ENCODE peak calls at places on chromosomes 7 and 10, in eight cellular contexts. A is thoracic aorta, Q is neural progenitor cell, U is astrocyte, S is BJ, H is body of pancreas, E is adrenal gland, J is uterus. T is an unnamed sample. For H3K36me3, the result is how much of the 10 kb centered on the place peaks cover.

GRCh38 chr7:128217972-128218652 is 23.0 kb upstream of the LEP start:
- DNase-seq in A (no peak), Q (no peak), U (peak), S (no peak), H (no peak), E (no peak), J (no peak), T (no peak)

GRCh38 chr7:134069187-134069586 is 58.0 kb upstream of the LRGUK start:
- DNase-seq in A (no peak), Q (no peak), U (no peak), S (no peak), H (no peak), E (no peak), J (no peak), T (no peak)

GRCh38 chr10:95388072-95388471 is 97.3 kb upstream of the PDLIM1 start:
- DNase-seq in A (no peak), Q (no peak), U (no peak), S (no peak), H (no peak), E (no peak), J (no peak), T (no peak)

GRCh38 chr10:811379-811778 is 120.1 kb downstream of the LARP4B start:
- DNase-seq in A (no peak), Q (no peak), U (no peak), S (no peak), H (no peak), E (no peak), J (no peak), T (no peak)

GRCh38 chr10:34641147-34641912 is 173.8 kb downstream of the PARD3 start:
- DNase-seq in A (no peak), Q (no peak), U (no peak), S (no peak), H (no peak), E (no peak), J (no peak), T (no peak)

GRCh38 chr7:157519798-157520244 is 183.0 kb downstream of the DNAJB6 start:
- DNase-seq in A (no peak), Q (no peak), U (no peak), S (no peak), H (no peak), E (no peak), J (no peak), T (peak)

GRCh38 chr7:65287023-65287422 is 86.6 kb upstream of the ZNF92 start:
- DNase-seq in A (no peak), Q (no peak), U (peak), S (no peak), H (no peak), E (no peak), J (no peak), T (no peak)

GRCh38 chr10:620417-620816 is 69.1 kb downstream of the DIP2C start:
- DNase-seq in A (no peak), Q (no peak), U (no peak), S (no peak), H (no peak), E (no peak), J (no peak), T (no peak)

GRCh38 chr10:91883549-91884542 is 25.4 kb downstream of the FGFBP3 start:
- DNase-seq in A (peak), Q (peak), U (peak), S (no peak), H (peak), E (no peak), J (peak), T (peak)

GRCh38 chr7:40192036-40192435 is 57.2 kb downstream of the SUGCT start:
- DNase-seq in A (no peak), Q (no peak), U (peak), S (no peak), H (no peak), E (no peak), J (no peak), T (no peak)

GRCh38 chr7:151428393-151429231 is 11.3 kb downstream of the CRYGN start:
- DNase-seq in A (no peak), Q (peak), U (peak), S (peak), H (no peak), E (no peak), J (peak), T (peak)

GRCh38 chr7:79880312-79880711 is 254.3 kb upstream of the GNAI1 start:
- DNase-seq in A (no peak), Q (peak), U (no peak), S (no peak), H (no peak), E (no peak), J (no peak), T (no peak)

GRCh38 chr10:63819753-63820347 is 298.6 kb downstream of the REEP3 start:
- DNase-seq in A (peak), Q (peak), U (peak), S (peak), H (peak), E (peak), J (peak), T (peak)

GRCh38 chr10:68594405-68594804 is 34.3 kb downstream of the TET1 start:
- DNase-seq in A (no peak), Q (no peak), U (peak), S (peak), H (no peak), E (no peak), J (no peak), T (no peak)

GRCh38 chr10:42933454-42934340 is 143.2 kb upstream of the RET start:
- DNase-seq in A (no peak), Q (peak), U (no peak), S (no peak), H (peak), E (no peak), J (no peak), T (peak)

GRCh38 chr7:5232874-5233273 is 42.8 kb downstream of the WIPI2 start:
- DNase-seq in A (no peak), Q (peak), U (no peak), S (no peak), H (no peak), E (no peak), J (no peak), T (peak)

GRCh38 chr7:452230-452751 is 67.4 kb downstream of the PDGFA start:
- DNase-seq in A (no peak), Q (peak), U (peak), S (no peak), H (no peak), E (no peak), J (no peak), T (peak)

GRCh38 chr7:9698375-9698774 is 1265.0 kb downstream of the NXPH1 start:
- DNase-seq in A (no peak), Q (no peak), U (no peak), S (no peak), H (no peak), E (no peak), J (no peak), T (no peak)

GRCh38 chr7:134276951-134277350 is 39.8 kb downstream of the SLC35B4 start:
- DNase-seq in A (no peak), Q (no peak), U (no peak), S (no peak), H (no peak), E (no peak), J (no peak), T (no peak)

GRCh38 chr7:102823715-102824114 is 74.9 kb downstream of the FAM185A start:
- DNase-seq in A (no peak), Q (no peak), U (no peak), S (no peak), H (no peak), E (no peak), J (no peak), T (no peak)

GRCh38 chr10:79300711-79301110 is 46.6 kb upstream of the PPIF start:
- DNase-seq in A (no peak), Q (no peak), U (no peak), S (no peak), H (no peak), E (no peak), J (no peak), T (no peak)

GRCh38 chr10:79295593-79295992 is 51.7 kb upstream of the PPIF start:
- DNase-seq in A (no peak), Q (no peak), U (no peak), S (no peak), H (no peak), E (peak), J (no peak), T (no peak)

GRCh38 chr10:79299397-79300370 is 47.6 kb upstream of the PPIF start:
- DNase-seq in A (no peak), Q (no peak), U (peak), S (peak), H (no peak), E (peak), J (no peak), T (no peak)

GRCh38 chr10:79296431-79296830 is 50.8 kb upstream of the PPIF start:
- DNase-seq in A (no peak), Q (no peak), U (no peak), S (no peak), H (no peak), E (no peak), J (no peak), T (no peak)

GRCh38 chr10:79298403-79299244 is 48.6 kb upstream of the PPIF start:
- DNase-seq in A (peak), Q (no peak), U (peak), S (peak), H (no peak), E (peak), J (peak), T (no peak)
- H3K36me3 ChIP-seq in A (under half), Q (under half), U (under half), S (half or more), H (under half), E (half or more), J (under half), T (under half)

DNA sequence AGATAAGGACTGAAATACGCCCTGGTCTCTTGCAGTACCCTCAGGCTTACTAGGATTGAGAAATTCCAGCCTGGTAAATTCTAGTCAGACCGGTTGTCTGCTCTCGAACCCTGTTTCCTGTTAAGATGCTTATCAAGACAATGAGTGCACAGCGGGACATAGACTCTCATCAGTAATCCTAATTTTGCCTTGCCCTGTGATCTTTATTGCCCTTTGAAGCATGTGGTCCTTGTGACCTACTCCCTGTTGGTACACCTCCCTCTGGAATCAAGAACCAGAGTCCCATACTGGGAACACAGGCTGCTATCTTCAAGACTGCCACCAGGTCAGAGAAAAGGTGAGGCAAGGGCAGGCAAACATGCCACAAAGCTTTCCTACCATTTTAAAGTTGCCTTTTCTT is 7.2 kb downstream of the C10orf53 start:
- DNase-seq in A (no peak), Q (no peak), U (no peak), S (no peak), H (no peak), E (no peak), J (no peak), T (no peak)
- H3K4me3 ChIP-seq in A (no peak), Q (no peak), U (no peak), S (no peak), H (no peak), E (no peak), J (no peak), T (no peak)

DNA sequence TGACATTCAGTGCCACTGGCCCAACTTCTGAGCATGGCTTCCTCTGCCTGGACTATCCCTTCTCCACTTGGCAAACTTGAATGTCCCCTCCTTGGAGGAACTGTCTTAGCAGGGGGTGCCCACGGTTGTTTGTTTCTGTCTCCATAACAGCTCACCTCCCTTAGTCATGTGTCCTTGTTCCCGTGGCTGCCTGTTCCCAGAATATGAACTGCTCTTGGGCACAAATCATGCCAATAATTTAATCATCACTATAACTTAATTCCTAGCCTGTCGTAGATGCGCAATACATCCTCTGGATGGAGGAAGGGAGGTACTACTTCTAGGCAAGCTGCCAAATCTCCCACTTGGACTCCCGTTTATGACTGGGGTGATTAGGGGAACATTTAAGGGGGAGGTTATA is 173.1 kb downstream of the MYOF start:
- DNase-seq in A (no peak), Q (no peak), U (peak), S (no peak), H (no peak), E (peak), J (no peak), T (no peak)
- H3K36me3 ChIP-seq in A (under half), Q (under half), U (half or more), S (under half), H (under half), E (under half), J (under half), T (under half)

DNA sequence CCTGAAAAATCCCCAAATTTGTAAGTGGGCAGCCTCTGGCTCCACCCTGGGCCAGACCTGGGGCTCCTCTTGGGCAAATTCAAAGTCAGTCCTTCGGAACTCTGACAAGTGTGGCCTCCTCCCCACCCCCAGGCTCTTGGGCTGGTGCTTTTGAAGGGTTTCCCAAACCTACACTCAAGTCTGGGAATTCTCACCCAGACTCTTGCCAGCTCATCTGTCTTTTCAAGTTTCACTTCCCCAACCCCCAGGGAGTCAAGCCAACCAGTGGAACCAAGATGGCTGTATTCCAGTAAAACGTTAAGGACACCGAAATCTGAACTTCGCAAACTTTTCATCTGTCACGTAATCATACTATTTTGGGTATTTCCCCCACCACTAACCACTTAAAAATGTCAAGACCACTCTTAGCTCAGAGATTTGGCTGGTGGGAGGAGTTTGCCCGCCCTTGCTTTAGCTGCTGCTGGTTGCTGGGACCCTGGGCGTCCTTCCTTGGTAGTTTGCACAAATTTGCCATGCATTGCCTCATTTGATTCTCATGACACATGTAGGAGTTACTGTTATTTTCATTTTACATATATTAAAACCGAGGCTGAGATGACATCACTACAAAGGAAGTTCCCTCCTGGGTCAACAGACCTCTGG is 1.7 kb upstream of the MYO1G start:
- DNase-seq in A (peak), Q (no peak), U (peak), S (no peak), H (no peak), E (peak), J (no peak), T (peak)
- H3K4me3 ChIP-seq in A (peak), Q (no peak), U (no peak), S (no peak), H (no peak), E (no peak), J (no peak), T (no peak)

DNA sequence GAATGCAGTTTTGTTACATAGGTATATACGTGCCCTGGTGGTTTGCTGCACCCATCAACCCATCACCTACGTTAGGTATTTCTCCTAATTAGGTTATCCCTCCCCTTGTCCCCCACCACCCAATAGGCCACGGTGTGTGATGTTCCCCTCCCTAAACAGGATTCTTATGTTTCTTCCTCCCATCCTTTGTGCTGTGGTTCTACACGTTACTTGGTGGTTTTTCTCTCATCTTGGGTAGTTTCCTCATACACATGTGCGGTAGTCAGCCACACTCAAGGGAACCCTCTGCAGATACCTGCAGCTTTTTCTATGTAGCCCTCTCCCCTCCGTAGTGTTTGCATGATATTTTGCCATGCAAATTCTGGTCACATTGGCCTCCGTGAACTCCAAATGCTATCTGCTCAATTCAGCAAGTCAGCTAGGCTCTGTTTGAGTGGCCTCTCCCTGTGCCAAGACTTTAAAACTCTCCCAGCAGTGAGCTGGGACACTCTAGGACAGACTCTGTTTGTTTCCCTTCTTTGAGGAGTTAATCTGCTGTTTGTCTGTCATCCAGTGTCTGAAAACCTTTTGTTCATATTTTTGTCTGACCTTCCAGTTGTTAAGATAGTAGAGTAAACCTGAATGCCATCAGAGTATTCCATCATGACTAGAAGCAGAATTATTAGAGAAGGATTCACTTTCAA is 41.0 kb downstream of the RABGEF1 start:
- DNase-seq in A (no peak), Q (no peak), U (no peak), S (no peak), H (no peak), E (peak), J (no peak), T (no peak)
- H3K36me3 ChIP-seq in A (under half), Q (under half), U (under half), S (under half), H (under half), E (under half), J (under half), T (under half)

GRCh38 chr7:30306977-30307376 is 22.6 kb downstream of the ZNRF2 start:
- DNase-seq in A (no peak), Q (no peak), U (no peak), S (no peak), H (no peak), E (no peak), J (no peak), T (no peak)

GRCh38 chr7:30309302-30309701 is 24.9 kb downstream of the ZNRF2 start:
- DNase-seq in A (no peak), Q (no peak), U (no peak), S (no peak), H (no peak), E (no peak), J (no peak), T (no peak)

GRCh38 chr7:30309842-30310435 is 25.5 kb downstream of the ZNRF2 start:
- DNase-seq in A (no peak), Q (no peak), U (no peak), S (no peak), H (no peak), E (no peak), J (no peak), T (no peak)

GRCh38 chr7:30310674-30311362 is 26.4 kb downstream of the ZNRF2 start:
- DNase-seq in A (no peak), Q (no peak), U (no peak), S (no peak), H (no peak), E (no peak), J (no peak), T (no peak)

DNA sequence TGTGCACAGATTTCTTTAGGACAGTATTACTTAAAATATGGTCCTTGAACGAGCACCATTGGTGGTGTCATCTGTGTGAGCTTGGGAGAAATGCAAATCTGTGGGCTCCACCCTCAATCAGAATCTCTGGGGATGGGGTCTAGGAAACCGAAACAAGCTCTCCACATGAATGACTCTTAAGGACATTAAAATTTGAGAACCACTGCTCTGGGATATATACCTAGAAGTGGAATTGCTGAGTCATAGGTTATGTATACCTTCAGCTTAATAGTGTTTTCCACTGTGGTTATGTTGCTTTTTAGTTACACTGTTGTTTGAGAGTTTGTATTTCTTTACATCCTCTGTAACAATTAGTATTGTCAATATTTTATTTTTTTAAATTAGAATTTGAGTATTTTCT is 24.0 kb downstream of the ZNRF2 start:
- DNase-seq in A (no peak), Q (no peak), U (no peak), S (no peak), H (no peak), E (no peak), J (no peak), T (no peak)
- H3K4me3 ChIP-seq in A (no peak), Q (no peak), U (no peak), S (no peak), H (no peak), E (no peak), J (no peak), T (no peak)

T was measured in H7.